ENCODE peak calls at places on chromosomes 7 and 10, in four cellular contexts. S is stomach, M is HCT116, Y is A549. V is an unnamed sample. For H3K4me1, the result is how much of the 10 kb centered on the place peaks cover.

GRCh38 chr10:35270100-35270499 is 66.2 kb upstream of the CCNY start:
- DNase-seq in S (no peak), M (no peak), Y (no peak), V (no peak)

GRCh38 chr10:118542205-118542604 is 53.2 kb downstream of the PRLHR start:
- DNase-seq in S (no peak), M (no peak), Y (no peak), V (no peak)

GRCh38 chr10:89295597-89295996 is 6.2 kb upstream of the IFIT2 start:
- DNase-seq in S (no peak), M (no peak), Y (no peak), V (no peak)

GRCh38 chr10:4241724-4242345 is 456.8 kb upstream of the KLF6 start:
- DNase-seq in S (no peak), M (no peak), Y (no peak), V (no peak)

GRCh38 chr10:97454330-97455036 is 8.5 kb downstream of the ZDHHC16 start:
- DNase-seq in S (peak), M (no peak), Y (no peak), V (no peak)

GRCh38 chr7:69896100-69896499 is 297.8 kb downstream of the AUTS2 start:
- DNase-seq in S (no peak), M (no peak), Y (no peak), V (no peak)

GRCh38 chr10:14060320-14061070 is 270.2 kb downstream of the FRMD4A start:
- DNase-seq in S (no peak), M (no peak), Y (no peak), V (no peak)

GRCh38 chr10:76331742-76332141 is 900.3 kb downstream of the LRMDA start:
- DNase-seq in S (no peak), M (no peak), Y (no peak), V (no peak)

GRCh38 chr7:116626886-116627285 is 45.1 kb upstream of the MET start:
- DNase-seq in S (no peak), M (no peak), Y (no peak), V (no peak)

GRCh38 chr10:92847185-92847864 is 995 bp upstream of the EXOC6 start:
- DNase-seq in S (no peak), M (no peak), Y (no peak), V (no peak)

GRCh38 chr10:58513189-58514101 is 773 bp downstream of the BICC1 start:
- DNase-seq in S (peak), M (no peak), Y (peak), V (peak)

GRCh38 chr7:76386691-76387260 is 22.7 kb downstream of the SSC4D start:
- DNase-seq in S (no peak), M (no peak), Y (no peak), V (peak)

GRCh38 chr7:67019562-67020390 is 23.1 kb downstream of the TYW1 start:
- DNase-seq in S (no peak), M (no peak), Y (no peak), V (no peak)

GRCh38 chr10:72248477-72249151 is 25.1 kb upstream of the DDIT4 start:
- DNase-seq in S (peak), M (no peak), Y (no peak), V (peak)

GRCh38 chr7:104946338-104946737 is 67.7 kb upstream of the KMT2E start:
- DNase-seq in S (no peak), M (no peak), Y (no peak), V (no peak)

GRCh38 chr7:24786941-24787340 is 29.7 kb upstream of the GSDME start:
- DNase-seq in S (no peak), M (peak), Y (peak), V (peak)

DNA sequence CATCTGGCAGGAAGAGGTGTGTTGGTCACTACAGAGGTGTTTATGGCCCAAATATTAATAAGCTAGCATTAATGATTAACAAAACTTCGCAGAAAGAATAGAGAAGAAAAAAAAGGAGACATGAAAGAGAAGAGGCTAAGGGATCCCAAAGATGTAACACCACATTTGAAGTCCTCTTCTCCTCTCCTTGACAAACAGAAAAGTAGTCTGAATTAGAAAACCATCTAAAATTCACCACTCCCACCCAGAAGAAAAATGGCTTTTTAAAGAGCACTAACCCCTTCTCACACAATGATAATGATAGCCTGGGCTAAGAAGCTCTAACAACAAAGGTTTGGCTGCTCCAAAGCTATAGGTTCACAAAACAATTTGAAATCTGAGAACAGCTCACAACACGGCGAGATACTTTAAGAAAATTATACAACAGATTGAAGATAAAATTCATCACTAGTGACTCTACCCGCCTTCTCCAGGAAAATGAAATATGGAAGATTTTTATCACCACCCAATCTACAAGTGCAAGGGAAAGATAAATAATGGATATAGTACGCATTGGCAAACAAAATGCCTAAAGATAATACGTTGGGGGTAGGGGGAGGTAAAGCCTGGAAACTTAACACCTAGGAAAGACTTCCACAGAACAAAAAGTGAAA is 7.4 kb downstream of the ITGB1 start:
- DNase-seq in S (no peak), M (no peak), Y (no peak), V (no peak)
- H3K4me1 ChIP-seq in S (under half), M (half or more), Y (half or more), V (half or more)

DNA sequence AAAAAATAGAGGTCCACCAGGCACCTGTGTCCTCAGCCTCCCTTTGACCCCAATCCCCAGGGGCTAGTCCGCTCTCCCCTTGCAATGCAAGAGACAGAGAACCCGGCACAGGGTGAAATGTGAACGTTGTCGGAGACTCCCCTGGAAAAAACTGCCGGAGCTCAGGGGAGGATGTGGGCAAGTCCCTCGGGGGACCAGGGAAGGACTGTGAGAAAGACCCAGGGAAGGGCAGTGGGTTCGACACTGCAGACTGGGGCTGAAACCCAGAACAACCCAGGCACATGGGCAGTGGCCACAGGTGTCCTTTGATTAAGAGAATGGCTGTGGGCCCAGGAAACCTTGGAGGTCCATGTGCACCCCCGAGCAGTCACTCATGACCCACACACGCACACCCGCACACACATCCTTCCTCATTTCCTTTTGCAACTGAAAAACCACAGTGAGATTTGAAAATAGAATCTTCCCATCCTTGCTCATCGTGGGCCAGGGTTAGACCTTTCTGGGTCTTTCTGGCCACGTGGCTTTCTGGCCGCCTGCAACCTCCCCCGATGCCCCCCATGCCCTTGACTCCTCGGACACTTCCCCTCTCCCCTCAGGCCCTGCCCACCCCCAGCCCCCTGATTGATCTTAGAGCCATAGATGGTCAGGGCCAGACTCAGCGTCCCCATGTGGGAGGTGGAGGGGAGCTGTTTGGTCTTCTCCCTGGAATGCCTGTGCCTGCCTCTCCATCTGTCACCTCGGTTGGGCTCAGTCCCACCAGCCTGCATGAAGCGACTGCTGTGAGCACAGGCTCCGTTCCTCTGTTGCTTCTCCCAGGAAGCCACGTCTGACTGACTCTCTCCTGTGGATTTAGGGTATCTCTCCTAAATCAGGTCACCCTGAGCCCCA is 7.9 kb downstream of the LAT2 start:
- DNase-seq in S (no peak), M (no peak), Y (no peak), V (no peak)
- TF ChIP-seq POLR2A in S (no peak), M (no peak), Y (no peak), V (no peak)

DNA sequence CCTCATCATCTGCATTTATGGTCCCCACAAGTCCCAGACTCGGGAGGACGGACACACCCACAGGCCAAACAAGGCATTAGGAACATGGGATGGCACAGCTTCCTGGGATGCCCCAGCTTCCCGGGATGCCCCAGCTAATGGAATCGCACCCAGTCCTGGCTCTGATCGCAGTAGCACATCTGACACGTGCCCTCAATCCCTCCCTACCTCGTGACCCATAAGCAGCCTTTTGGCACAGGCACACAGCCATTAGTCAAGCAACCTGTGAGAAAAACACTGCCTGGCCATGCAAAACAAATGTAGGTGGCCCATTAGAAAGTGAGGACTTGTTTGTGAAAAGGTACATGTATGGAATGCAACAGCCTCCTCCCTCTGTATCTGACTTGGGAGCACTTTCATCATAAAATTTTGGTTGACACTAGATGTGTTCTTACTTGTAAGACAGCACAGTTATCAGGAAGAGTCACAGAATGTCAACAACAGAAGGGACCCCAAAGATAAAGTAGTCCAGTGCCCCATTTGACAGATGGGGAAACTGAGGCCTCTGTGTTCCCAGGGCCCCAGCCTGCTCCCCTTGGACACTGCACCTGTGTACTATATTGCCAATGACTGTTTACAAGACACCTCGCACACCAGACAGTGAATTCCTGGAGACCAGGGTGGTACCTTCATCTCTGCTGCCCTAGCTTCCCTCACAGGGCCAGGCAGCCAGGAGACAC is 34.4 kb downstream of the DLG5 start:
- DNase-seq in S (no peak), M (no peak), Y (no peak), V (no peak)
- H3K27ac ChIP-seq in S (no peak), M (no peak), Y (no peak), V (peak)

DNA sequence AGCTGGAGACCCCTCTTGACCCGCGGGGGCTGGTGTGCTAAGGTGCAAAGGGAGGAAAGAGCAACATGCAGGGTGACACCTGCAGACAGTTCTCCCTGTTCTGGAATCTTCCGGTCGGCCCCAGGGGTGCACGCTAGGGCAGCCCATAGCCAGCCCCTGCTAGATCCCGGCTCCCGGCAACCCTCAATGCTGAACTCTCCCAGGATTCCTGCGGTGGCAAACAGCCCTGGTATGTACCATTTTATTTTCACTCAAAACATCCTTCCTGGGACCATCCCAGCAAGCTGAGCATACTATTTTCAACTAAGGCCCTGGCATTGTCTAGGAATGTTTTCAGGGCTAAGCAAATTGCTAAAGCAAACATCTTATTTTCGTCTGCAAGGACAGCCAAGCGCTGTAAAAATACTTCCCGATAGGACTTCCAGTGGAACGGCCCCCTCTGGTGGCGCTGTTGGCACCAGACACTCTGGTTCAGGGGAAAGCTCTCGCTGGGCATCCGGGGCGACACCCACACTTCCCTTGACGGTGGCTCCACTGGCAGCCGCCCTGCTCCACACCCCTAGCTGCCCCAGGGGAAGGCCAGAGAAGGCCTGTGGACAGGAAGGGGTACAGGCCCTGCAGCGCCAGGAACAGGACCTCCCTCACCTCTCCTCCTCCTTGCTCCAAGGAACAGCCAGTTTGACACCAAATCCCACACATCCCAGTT is 99.4 kb downstream of the CTBP2 start:
- DNase-seq in S (peak), M (peak), Y (peak), V (peak)
- H3K4me1 ChIP-seq in S (half or more), M (half or more), Y (under half), V (half or more)

V was measured in gastrocnemius medialis.